ENCODE peak calls at places on chromosomes 2 and 18, in five cellular contexts. P is left lung; F is left ventricle myocardium inferior; S is CD8-positive, alpha-beta T cell; H is GM23248. X is an unnamed sample.

GRCh38 chr2:9276901-9277455 is 70.4 kb downstream of the ASAP2 start:
- DNase-seq in P (no peak), F (no peak), H (no peak), S (no peak), X (no peak)

GRCh38 chr2:75277111-75277510 is 77.8 kb upstream of the TACR1 start:
- DNase-seq in F (no peak), P (no peak), S (no peak), H (peak; percentile 78), X (no peak)

GRCh38 chr2:7841751-7842150 is 840.1 kb upstream of the ID2 start:
- DNase-seq in F (no peak), S (no peak), P (peak; percentile 61), H (peak; percentile 40), X (no peak)

GRCh38 chr2:38572167-38572566 is 30.6 kb downstream of the HNRNPLL start:
- DNase-seq in F (no peak), H (peak; percentile 92), S (no peak), P (no peak), X (no peak)

GRCh38 chr2:241545523-241546473 is 12.7 kb upstream of the BOK start:
- DNase-seq in P (peak; percentile 34), F (no peak), H (no peak), S (no peak), X (no peak)

GRCh38 chr2:55550368-55551102 is 31.0 kb downstream of the CFAP36 start:
- DNase-seq in H (peak; percentile 90), F (no peak), S (no peak), P (no peak), X (no peak)

GRCh38 chr18:64183674-64184073 is 34.8 kb upstream of the LINC00305 start:
- DNase-seq in S (no peak), P (no peak), H (no peak), F (no peak), X (no peak)

GRCh38 chr2:165110394-165110793 is 93.5 kb downstream of the SCN3A start:
- DNase-seq in H (no peak), S (no peak), P (no peak), F (no peak), X (no peak)

GRCh38 chr2:3683748-3684454 is 19.5 kb upstream of the DCDC2C start:
- DNase-seq in H (peak; percentile 8), P (no peak), S (no peak), F (no peak), X (no peak)

GRCh38 chr18:3489462-3489861 is 39.5 kb downstream of the TGIF1 start:
- DNase-seq in H (no peak), F (no peak), S (no peak), P (no peak), X (no peak)

GRCh38 chr2:73997813-73998212 is 13.1 kb downstream of the TET3 start:
- DNase-seq in H (no peak), F (no peak), S (no peak), P (no peak), X (no peak)

GRCh38 chr2:231648579-231649174 is 56.0 kb downstream of the TEX44 start:
- DNase-seq in H (peak; percentile 76), P (peak; percentile 92), S (peak; percentile 31), F (peak; percentile 70), X (peak; percentile 80)

GRCh38 chr2:195662138-195662537 is 5.1 kb downstream of the SLC39A10 start:
- DNase-seq in H (no peak), S (no peak), F (no peak), P (no peak), X (no peak)

GRCh38 chr2:66920415-66920814 is 476.7 kb upstream of the ETAA1 start:
- DNase-seq in S (no peak), F (no peak), P (no peak), H (no peak), X (no peak)

GRCh38 chr2:200259577-200259957 is 46.9 kb upstream of the SPATS2L start:
- DNase-seq in H (no peak), F (no peak), S (no peak), P (no peak), X (no peak)

DNA sequence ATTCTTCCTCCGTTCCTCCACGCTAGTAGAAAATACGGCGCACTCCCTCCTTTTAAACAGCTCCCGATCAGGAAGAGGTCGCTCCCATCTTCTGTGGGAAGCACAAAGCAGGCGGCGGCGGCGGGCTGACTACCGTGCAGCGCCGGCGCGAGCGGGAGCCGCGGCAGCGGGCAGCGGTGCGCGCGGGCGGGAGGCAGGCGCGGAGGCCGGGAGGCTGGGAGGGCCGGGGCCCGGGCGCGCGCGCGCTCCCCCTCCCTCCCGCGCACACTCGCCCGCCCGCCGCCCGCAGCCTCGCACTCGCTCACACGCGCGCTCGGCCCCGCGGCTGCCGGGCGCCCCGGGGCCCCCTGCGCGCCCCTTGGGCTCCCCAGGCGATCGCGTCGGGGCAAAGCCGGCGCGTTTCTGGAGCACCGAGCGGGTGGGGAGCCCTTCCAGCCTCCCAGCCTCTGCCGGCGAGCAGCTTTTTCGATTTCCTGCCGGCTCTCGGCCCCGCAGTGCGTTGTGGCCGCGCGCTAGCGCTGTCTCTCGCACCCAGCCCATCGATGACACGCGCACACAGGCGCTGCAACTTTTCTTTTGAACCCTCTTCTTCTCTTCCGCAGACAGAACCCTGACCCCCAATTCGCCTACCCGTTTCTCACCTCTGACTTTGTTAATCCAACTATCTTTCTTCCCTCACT is at the start of gene SLC8A1:
- DNase-seq in P (peak; percentile 91), F (peak; percentile 46), S (no peak), H (peak; percentile 78), X (peak; percentile 41)
- H3K27ac ChIP-seq in P (peak within 1 kb of the TSS; percentile 77), F (peak within 1 kb of the TSS; percentile 78), S (no peak within 1 kb of the TSS), H (peak within 1 kb of the TSS; percentile 41), X (peak within 1 kb of the TSS; percentile 65)

GRCh38 chr2:46776687-46777327 is 138.8 kb downstream of the MCFD2 start:
- DNase-seq in F (peak; percentile 36), H (peak; percentile 87), S (peak; percentile 31), P (no peak), X (no peak)
- H3K27ac ChIP-seq in F (no peak overlapping the region), H (peak overlapping the region; percentile 71), S (no peak overlapping the region), P (no peak overlapping the region), X (no peak overlapping the region)

DNA sequence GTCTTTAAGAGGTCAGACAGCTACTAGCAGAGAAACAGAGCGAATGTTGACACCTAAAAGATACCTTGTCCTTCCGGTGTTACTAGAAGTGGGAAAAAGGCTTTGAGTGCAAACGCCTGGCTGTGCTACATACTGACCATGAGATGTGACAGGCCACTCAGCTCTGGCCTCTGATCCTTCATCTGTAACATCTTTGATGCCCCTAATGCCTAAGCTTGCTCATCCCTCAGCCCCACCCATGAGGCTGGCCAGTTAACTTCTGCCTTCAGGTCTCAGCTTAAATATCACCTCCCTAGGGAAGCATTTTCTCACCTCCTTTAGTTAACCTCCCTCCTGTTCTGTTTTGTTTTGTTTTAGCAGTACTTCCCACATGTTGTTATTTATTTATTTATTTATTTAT is 15.9 kb downstream of the EPAS1 start:
- DNase-seq in F (no peak), P (no peak), S (no peak), H (no peak), X (no peak)
- H3K27ac ChIP-seq in F (peak overlapping the region; percentile 99), P (peak overlapping the region; percentile 82), S (no peak overlapping the region), H (no peak overlapping the region), X (peak overlapping the region; percentile 86)

GRCh38 chr2:228649447-228649846 is 468.0 kb upstream of the SPHKAP start:
- DNase-seq in S (no peak), F (no peak), H (no peak), P (no peak), X (no peak)
- H3K27ac ChIP-seq in S (no peak overlapping the region), F (peak overlapping the region; percentile 69), H (no peak overlapping the region), P (no peak overlapping the region), X (no peak overlapping the region)

GRCh38 chr18:71022389-71022788 is 733.5 kb downstream of the SOCS6 start:
- DNase-seq in F (no peak), S (no peak), H (no peak), P (no peak), X (no peak)
- H3K27ac ChIP-seq in F (no peak overlapping the region), S (no peak overlapping the region), H (no peak overlapping the region), P (no peak overlapping the region), X (no peak overlapping the region)

GRCh38 chr18:11927497-11927896 is 19.4 kb upstream of the MPPE1 start:
- DNase-seq in S (no peak), H (no peak), P (no peak), F (no peak), X (no peak)

GRCh38 chr18:11923454-11923853 is 15.3 kb upstream of the MPPE1 start:
- DNase-seq in H (no peak), F (no peak), S (no peak), P (no peak), X (no peak)

DNA sequence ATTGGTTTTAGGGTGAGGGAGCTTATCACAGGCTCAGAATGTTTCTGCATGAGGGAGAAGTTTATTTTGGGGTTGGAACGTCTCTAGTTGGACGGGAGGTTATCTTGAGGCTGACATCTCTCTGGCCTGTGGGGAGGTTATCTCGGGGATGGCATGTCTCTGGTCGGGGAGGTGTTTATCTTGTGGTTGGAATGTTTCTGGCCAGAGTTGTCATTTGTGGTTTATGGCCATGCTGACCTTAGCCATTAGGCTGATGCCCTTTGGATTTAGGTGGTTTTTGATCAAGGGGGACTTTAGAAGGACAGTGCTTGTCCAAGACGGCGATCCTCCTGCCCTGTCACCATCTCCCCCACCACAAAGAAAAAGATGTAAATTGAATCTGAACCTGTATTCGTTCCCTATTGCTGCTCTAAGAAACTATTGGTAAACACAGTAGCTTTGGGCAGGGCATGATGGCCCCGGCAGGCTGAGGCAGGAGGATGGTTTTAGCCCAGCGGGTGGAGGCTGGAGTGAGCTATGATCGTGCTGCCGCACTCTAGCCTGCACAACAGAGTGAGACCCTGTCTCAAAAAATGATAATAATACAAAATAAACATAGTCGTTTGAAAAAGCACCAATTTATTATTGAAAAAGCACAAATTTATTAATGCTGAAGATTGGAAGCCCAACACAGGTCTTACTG is 17.8 kb upstream of the MPPE1 start:
- DNase-seq in H (no peak), F (no peak), S (no peak), P (no peak), X (no peak)
- H3K27ac ChIP-seq in H (no peak overlapping the region), F (no peak overlapping the region), S (no peak overlapping the region), P (no peak overlapping the region), X (no peak overlapping the region)

GRCh38 chr2:45330113-45330512 is 281.0 kb downstream of the SRBD1 start:
- DNase-seq in H (peak; percentile 8), P (no peak), F (no peak), S (no peak), X (no peak)
- H3K27ac ChIP-seq in H (no peak overlapping the region), P (no peak overlapping the region), F (no peak overlapping the region), S (no peak overlapping the region), X (no peak overlapping the region)

X was measured in right lobe of liver.